ENCODE peak calls at places on chromosomes 13 and 19, in seven cellular contexts. Q is colonic mucosa; W is A673; U is naive thymus-derived CD4-positive, alpha-beta T cell; T is stomach; A is RWPE2; K is astrocyte. J is an unnamed sample. For H3K9me3 and H3K36me3, the result is how much of the 10 kb centered on the place peaks cover.

GRCh38 chr13:19089315-19089714 is 92.3 kb downstream of the TUBA3C start:
- DNase-seq in W (peak), T (no peak), A (no peak), K (no peak), U (no peak), Q (no peak), J (no peak)

GRCh38 chr13:74651121-74651520 is 516.9 kb upstream of the KLF12 start:
- DNase-seq in W (no peak), Q (no peak), K (no peak), T (no peak), A (no peak), U (no peak), J (no peak)

GRCh38 chr13:99087130-99087953 is 109.5 kb upstream of the DOCK9 start:
- DNase-seq in A (peak), W (peak), Q (peak), K (peak), U (peak), T (peak), J (peak)

GRCh38 chr19:47486900-47487299 is 2.9 kb upstream of the KPTN start:
- DNase-seq in W (no peak), A (no peak), Q (no peak), U (no peak), T (no peak), K (no peak), J (no peak)

GRCh38 chr19:45905016-45905415 is 2.6 kb upstream of the MYPOP start:
- DNase-seq in Q (no peak), U (no peak), K (no peak), W (no peak), A (no peak), T (no peak), J (no peak)

GRCh38 chr13:67043901-67044300 is 186.2 kb downstream of the PCDH9 start:
- DNase-seq in W (no peak), U (no peak), K (peak), A (no peak), Q (no peak), T (no peak), J (no peak)

GRCh38 chr19:9597027-9597426 is 12.7 kb upstream of the ZNF121 start:
- DNase-seq in Q (no peak), K (peak), T (no peak), A (no peak), W (no peak), U (no peak), J (no peak)

GRCh38 chr13:29436291-29436690 is 159.2 kb downstream of the SLC7A1 start:
- DNase-seq in U (no peak), W (no peak), T (no peak), A (no peak), Q (no peak), K (peak), J (no peak)

GRCh38 chr13:49976314-49977258 is 20.3 kb upstream of the TRIM13 start:
- DNase-seq in W (peak), K (peak), T (peak), A (no peak), U (peak), Q (peak), J (peak)

GRCh38 chr19:8209111-8209964 is at the start of gene CERS4:
- DNase-seq in U (peak), T (peak), Q (peak), A (no peak), W (peak), K (peak), J (peak)

GRCh38 chr19:48342414-48342738 is 17.0 kb downstream of the EMP3 start:
- DNase-seq in Q (no peak), T (no peak), A (no peak), K (no peak), U (no peak), W (no peak), J (no peak)

GRCh38 chr13:21759503-21759902 is 88.6 kb downstream of the FGF9 start:
- DNase-seq in K (no peak), A (no peak), T (no peak), W (no peak), U (no peak), Q (no peak), J (no peak)

GRCh38 chr19:12899891-12900518 is 9.0 kb downstream of the GCDH start:
- DNase-seq in T (no peak), U (no peak), W (no peak), A (no peak), K (no peak), Q (no peak), J (no peak)

GRCh38 chr19:2820112-2820702 is 539 bp downstream of the ZNF554 start:
- DNase-seq in U (no peak), T (no peak), A (no peak), K (no peak), W (no peak), Q (peak), J (no peak)

GRCh38 chr19:29260477-29261317 is 47.7 kb upstream of the UQCRFS1 start:
- DNase-seq in K (no peak), U (no peak), W (peak), T (no peak), Q (peak), A (no peak), J (no peak)

GRCh38 chr19:47183579-47183978 is 47.4 kb downstream of the BBC3 start:
- DNase-seq in Q (no peak), T (no peak), U (no peak), W (no peak), A (no peak), K (no peak), J (no peak)

GRCh38 chr13:45615501-45616101 is at the start of gene ERICH6B:
- DNase-seq in Q (no peak), T (no peak), U (peak), K (no peak), W (no peak), A (no peak), J (no peak)
- H3K4me3 ChIP-seq in Q (no peak), T (peak), U (no peak), K (no peak), W (no peak), A (no peak), J (no peak)

DNA sequence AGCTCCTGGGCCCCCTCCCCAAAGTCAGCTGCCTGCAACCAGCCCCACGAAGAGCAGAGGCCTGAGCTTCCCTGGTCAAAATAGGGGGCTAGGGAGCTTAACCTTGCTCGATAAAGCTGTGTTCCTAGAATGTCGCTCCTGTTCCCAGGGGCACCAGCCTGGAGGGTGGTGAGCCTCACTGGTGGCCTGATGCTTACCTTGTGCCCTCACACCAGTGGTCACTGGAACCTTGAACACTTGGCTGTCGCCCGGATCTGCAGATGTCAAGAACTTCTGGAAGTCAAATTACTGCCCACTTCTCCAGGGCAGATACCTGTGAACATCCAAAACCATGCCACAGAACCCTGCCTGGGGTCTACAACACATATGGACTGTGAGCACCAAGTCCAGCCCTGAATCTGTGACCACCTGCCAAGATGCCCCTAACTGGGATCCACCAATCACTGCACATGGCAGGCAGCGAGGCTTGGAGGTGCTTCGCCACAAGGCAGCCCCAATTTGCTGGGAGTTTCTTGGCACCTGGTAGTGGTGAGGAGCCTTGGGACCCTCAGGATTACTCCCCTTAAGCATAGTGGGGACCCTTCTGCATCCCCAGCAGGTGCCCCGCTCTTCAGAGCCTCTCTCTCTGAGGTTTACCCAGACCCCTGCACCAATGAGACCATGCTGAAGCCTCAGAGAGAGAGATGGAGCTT is 4.7 kb upstream of the CEACAM5 start:
- DNase-seq in A (peak), W (no peak), U (no peak), K (no peak), T (no peak), Q (peak), J (no peak)
- H3K9me3 ChIP-seq in A (under half), W (under half), U (under half), K (under half), T (under half), Q (under half), J (under half)

GRCh38 chr13:28121224-28121623 is 17.1 kb upstream of the PAN3 start:
- DNase-seq in Q (no peak), W (no peak), T (no peak), U (no peak), K (no peak), A (no peak), J (no peak)
- H3K36me3 ChIP-seq in Q (under half), W (under half), T (under half), U (under half), K (under half), A (under half), J (under half)

GRCh38 chr13:80307401-80307987 is 33.4 kb downstream of the SPRY2 start:
- DNase-seq in A (no peak), K (no peak), T (no peak), W (no peak), U (no peak), Q (no peak), J (no peak)
- H3K4me3 ChIP-seq in A (no peak), K (no peak), T (no peak), W (no peak), U (no peak), Q (no peak), J (no peak)

GRCh38 chr13:63010072-63010658 is 1594.5 kb upstream of the PCDH20 start:
- DNase-seq in K (no peak), A (no peak), U (no peak), Q (no peak), T (no peak), W (no peak), J (no peak)

GRCh38 chr13:63012016-63012415 is 1596.4 kb upstream of the PCDH20 start:
- DNase-seq in T (no peak), Q (no peak), W (no peak), U (no peak), K (no peak), A (no peak), J (no peak)
- H3K9me3 ChIP-seq in T (under half), Q (under half), W (under half), U (under half), K (under half), A (under half), J (under half)